ENCODE peak calls at places on chromosomes 12 and 14, in four cellular contexts. Y is neural crest cell, R is GM23248, S is DMS153. F is an unnamed sample.

GRCh38 chr12:67431436-67432049 is 162.4 kb downstream of the CAND1 start:
- DNase-seq in Y (no peak), R (peak; percentile 75), S (no peak), F (no peak)

GRCh38 chr12:59093090-59093489 is 172.8 kb upstream of the LRIG3 start:
- DNase-seq in S (no peak), R (peak; percentile 59), Y (no peak), F (no peak)

GRCh38 chr14:35050652-35051051 is 4.6 kb downstream of the FAM177A1 start:
- DNase-seq in R (peak; percentile 77), Y (no peak), S (no peak), F (no peak)

GRCh38 chr14:52042371-52043037 is 26.4 kb downstream of the NID2 start:
- DNase-seq in S (no peak), Y (no peak), R (no peak), F (no peak)

GRCh38 chr12:121400332-121401139 is 618 bp downstream of the RNF34 start:
- DNase-seq in S (no peak), Y (peak; percentile 25), R (peak; percentile 71), F (no peak)

GRCh38 chr14:91258021-91258618 is 13.6 kb upstream of the GPR68 start:
- DNase-seq in Y (no peak), S (no peak), R (peak; percentile 82), F (no peak)

GRCh38 chr14:22560638-22561365 is 28.2 kb downstream of the DAD1 start:
- DNase-seq in S (peak; percentile 76), R (no peak), Y (no peak), F (peak; percentile 93)

GRCh38 chr12:110923192-110923591 is 2.8 kb upstream of the MYL2 start:
- DNase-seq in S (no peak), Y (no peak), R (no peak), F (no peak)

GRCh38 chr12:15118946-15119345 is 102.3 kb downstream of the RERG start:
- DNase-seq in Y (no peak), S (no peak), R (no peak), F (no peak)

GRCh38 chr14:102824832-102825231 is 47.6 kb downstream of the TRAF3 start:
- DNase-seq in S (no peak), R (peak; percentile 75), Y (no peak), F (no peak)

GRCh38 chr14:104593710-104594121 is 10.9 kb downstream of the TMEM179 start:
- DNase-seq in R (no peak), Y (no peak), S (no peak), F (no peak)

GRCh38 chr12:85157023-85157626 is 121.0 kb downstream of the LRRIQ1 start:
- DNase-seq in S (no peak), Y (no peak), R (no peak), F (no peak)

GRCh38 chr14:75022655-75023054 is 19.9 kb downstream of the EIF2B2 start:
- DNase-seq in S (no peak), R (peak; percentile 46), Y (peak; percentile 19), F (no peak)

GRCh38 chr12:119826661-119827435 is 50.3 kb downstream of the CIT start:
- DNase-seq in S (no peak), Y (no peak), R (no peak), F (no peak)

GRCh38 chr12:121284551-121285390 is 11.7 kb downstream of the CAMKK2 start:
- DNase-seq in Y (no peak), R (peak; percentile 28), S (no peak), F (no peak)

GRCh38 chr14:96274122-96274910 is 18.3 kb downstream of the BDKRB1 start:
- DNase-seq in Y (no peak), R (peak; percentile 89), S (no peak), F (no peak)

GRCh38 chr12:110370732-110371141 is 32.8 kb downstream of the ANAPC7 start:
- DNase-seq in R (no peak), S (peak; percentile 11), Y (no peak), F (no peak)

GRCh38 chr12:67891566-67891965 is 97.7 kb upstream of the IFNG-AS1 start:
- DNase-seq in R (no peak), Y (no peak), S (no peak), F (no peak)

GRCh38 chr12:122880668-122881067 is 15.3 kb downstream of the VPS37B start:
- DNase-seq in R (peak; percentile 60), S (no peak), Y (no peak), F (no peak)

GRCh38 chr14:105473677-105474477 is 744 bp upstream of the CRIP2 start:
- DNase-seq in Y (peak; percentile 94), S (peak; percentile 48), R (peak; percentile 90), F (peak; percentile 73)

GRCh38 chr12:31002361-31002725 is 71.3 kb upstream of the DDX11 start:
- DNase-seq in Y (no peak), S (no peak), R (no peak), F (no peak)

GRCh38 chr12:82793882-82794281 is 107.2 kb downstream of the TMTC2 start:
- DNase-seq in R (no peak), Y (no peak), S (no peak), F (no peak)

F was measured in LNCaP clone FGC.